ENCODE peak calls at places on chromosomes 6 and 20, in five cellular contexts. E, H, O, M and L are unnamed samples.

GRCh38 chr6:78615430-78615904 is 251.9 kb upstream of the IRAK1BP1 start:
- DNase-seq in M (no peak), H (no peak), E (no peak), O (no peak), L (peak; percentile 66)

GRCh38 chr20:31608256-31608980 is 3.3 kb downstream of the ID1 start:
- DNase-seq in H (peak; percentile 90), M (no peak), O (peak; percentile 98), E (peak; percentile 77), L (peak; percentile 82)

GRCh38 chr6:12419626-12420272 is 129.6 kb downstream of the EDN1 start:
- DNase-seq in E (no peak), H (no peak), M (no peak), O (no peak), L (no peak)

GRCh38 chr6:2554651-2555050 is 196.1 kb downstream of the MYLK4 start:
- DNase-seq in H (no peak), M (no peak), O (no peak), E (no peak), L (no peak)

GRCh38 chr6:54191460-54191859 is 80.2 kb downstream of the MLIP start:
- DNase-seq in M (no peak), E (no peak), O (peak; percentile 2), H (no peak), L (no peak)

GRCh38 chr6:82123632-82124031 is 123.9 kb downstream of the IBTK start:
- DNase-seq in M (no peak), H (no peak), O (no peak), E (no peak), L (no peak)

GRCh38 chr6:87755697-87756671 is 54.0 kb upstream of the AKIRIN2 start:
- DNase-seq in M (no peak), H (no peak), E (peak; percentile 59), O (no peak), L (peak; percentile 60)

GRCh38 chr6:96520039-96520850 is 1.4 kb upstream of the UFL1 start:
- DNase-seq in E (peak; percentile 69), M (no peak), O (no peak), H (no peak), L (peak; percentile 75)

GRCh38 chr6:168086066-168086465 is 7.1 kb upstream of the FRMD1 start:
- DNase-seq in E (no peak), O (no peak), M (no peak), H (no peak), L (no peak)

GRCh38 chr6:139172567-139172966 is 37.7 kb downstream of the HECA start:
- DNase-seq in H (no peak), E (no peak), O (no peak), M (no peak), L (no peak)

GRCh38 chr6:109768485-109768884 is 77.4 kb downstream of the FIG4 start:
- DNase-seq in E (peak; percentile 59), M (no peak), H (no peak), O (no peak), L (peak; percentile 55)

GRCh38 chr6:113858067-113858604 is 991 bp downstream of the MARCKS start:
- DNase-seq in M (no peak), E (peak; percentile 52), H (peak; percentile 41), O (peak; percentile 57), L (no peak)

GRCh38 chr20:42441862-42442196 is 747.9 kb downstream of the PTPRT start:
- DNase-seq in M (no peak), H (no peak), O (no peak), E (no peak), L (no peak)

GRCh38 chr20:63946986-63947637 is 9.1 kb downstream of the UCKL1 start:
- DNase-seq in H (no peak), O (no peak), M (no peak), E (no peak), L (no peak)

GRCh38 chr20:48791666-48792071 is 36.1 kb downstream of the PREX1 start:
- DNase-seq in H (no peak), E (no peak), O (no peak), M (no peak), L (peak; percentile 34)

GRCh38 chr6:156695747-156696146 is 81.4 kb upstream of the ARID1B start:
- DNase-seq in H (no peak), E (no peak), M (no peak), O (no peak), L (no peak)

GRCh38 chr6:26224940-26225847 is 138.0 kb downstream of the HFE start:
- DNase-seq in O (no peak), E (no peak), M (no peak), H (no peak), L (no peak)

GRCh38 chr6:31125586-31126363 is 5.5 kb upstream of the CDSN start:
- DNase-seq in E (peak; percentile 71), M (no peak), O (no peak), H (no peak), L (peak; percentile 32)

GRCh38 chr20:37278966-37279590 is 10.4 kb upstream of the MANBAL start:
- DNase-seq in M (no peak), E (no peak), O (no peak), H (no peak), L (no peak)

GRCh38 chr6:27577922-27578321 is 105.0 kb upstream of the ZNF184 start:
- DNase-seq in O (no peak), M (no peak), H (no peak), E (no peak), L (no peak)

GRCh38 chr6:6942826-6943225 is 164.9 kb upstream of the RREB1 start:
- DNase-seq in M (no peak), E (peak; percentile 55), O (peak; percentile 92), H (peak; percentile 75), L (no peak)

GRCh38 chr20:35611482-35611881 is 4.1 kb upstream of the SPAG4 start:
- DNase-seq in O (no peak), M (no peak), H (no peak), E (no peak), L (no peak)

GRCh38 chr6:56536536-56536935 is 106.2 kb downstream of the DST start:
- DNase-seq in E (no peak), H (no peak), O (no peak), M (no peak), L (no peak)

GRCh38 chr6:14053776-14054175 is 63.8 kb upstream of the CD83 start:
- DNase-seq in E (no peak), O (no peak), M (no peak), H (no peak), L (no peak)

GRCh38 chr6:163186527-163186926 is 228.0 kb upstream of the QKI start:
- DNase-seq in O (no peak), H (no peak), M (no peak), E (no peak), L (no peak)

GRCh38 chr6:82076855-82077254 is 170.7 kb downstream of the IBTK start:
- DNase-seq in M (no peak), H (no peak), E (no peak), O (no peak), L (peak; percentile 13)

GRCh38 chr6:13383280-13384163 is 55.2 kb upstream of the TBC1D7 start:
- DNase-seq in H (no peak), O (peak; percentile 20), E (peak; percentile 63), M (no peak), L (no peak)

GRCh38 chr20:34705383-34706021 is 1.4 kb downstream of the TP53INP2 start:
- DNase-seq in M (no peak), H (no peak), E (peak; percentile 54), O (no peak), L (peak; percentile 45)

GRCh38 chr20:51631011-51631950 is 88.8 kb upstream of the NFATC2 start:
- DNase-seq in H (no peak), M (no peak), O (no peak), E (peak; percentile 95), L (peak; percentile 96)

GRCh38 chr20:17758512-17758911 is 58.7 kb downstream of the BANF2 start:
- DNase-seq in H (no peak), M (no peak), O (no peak), E (no peak), L (no peak)

GRCh38 chr20:33733654-33734576 is 2.1 kb downstream of the ZNF341 start:
- DNase-seq in E (peak; percentile 9), O (no peak), M (no peak), H (no peak), L (no peak)

GRCh38 chr6:89067796-89068195 is 12.8 kb upstream of the PNRC1 start:
- DNase-seq in M (no peak), H (no peak), E (no peak), O (no peak), L (no peak)

GRCh38 chr20:16617056-16617455 is 43.8 kb upstream of the KIF16B start:
- DNase-seq in H (no peak), E (no peak), M (no peak), O (no peak), L (no peak)

GRCh38 chr6:2247664-2248063 is 2.3 kb upstream of the GMDS start:
- DNase-seq in E (no peak), M (no peak), H (no peak), O (no peak), L (no peak)

GRCh38 chr20:64119681-64120341 is 12.4 kb upstream of the NPBWR2 start:
- DNase-seq in E (no peak), M (no peak), O (no peak), H (no peak), L (no peak)

GRCh38 chr6:66226099-66226498 is 519.1 kb upstream of the EYS start:
- DNase-seq in M (no peak), H (peak; percentile 7), E (no peak), O (peak; percentile 90), L (peak; percentile 26)

GRCh38 chr6:156832166-156832743 is 55.1 kb downstream of the ARID1B start:
- DNase-seq in M (peak; percentile 34), E (peak; percentile 44), O (peak; percentile 94), H (peak; percentile 95), L (no peak)

GRCh38 chr6:139778113-139778512 is 403.7 kb upstream of the CITED2 start:
- DNase-seq in O (no peak), E (no peak), H (no peak), M (no peak), L (no peak)

GRCh38 chr20:16423311-16424212 is 149.7 kb downstream of the KIF16B start:
- DNase-seq in O (no peak), M (no peak), E (peak; percentile 17), H (no peak), L (peak; percentile 42)